ENCODE peak calls at places on chromosome 13, in seven cellular contexts. One of them, this sample, is unnamed.

GRCh38 chr13:30119476-30119875 is 187.9 kb downstream of the KATNAL1 start:
- DNase-seq in bronchial epithelial cell: peak
- DNase-seq in left ventricle myocardium inferior: no peak
- DNase-seq in right lobe of liver: no peak
- DNase-seq in colonic mucosa: no peak
- DNase-seq in mesendoderm: no peak
- DNase-seq in fibroblast of lung: peak
- DNase-seq in this sample: no peak

GRCh38 chr13:83221256-83221655 is 661.0 kb downstream of the SLITRK1 start:
- DNase-seq in fibroblast of lung: peak
- DNase-seq in right lobe of liver: no peak
- DNase-seq in colonic mucosa: no peak
- DNase-seq in left ventricle myocardium inferior: no peak
- DNase-seq in bronchial epithelial cell: no peak
- DNase-seq in mesendoderm: peak
- DNase-seq in this sample: no peak

GRCh38 chr13:68523838-68524424 is 1293.8 kb upstream of the PCDH9 start:
- DNase-seq in bronchial epithelial cell: no peak
- DNase-seq in colonic mucosa: no peak
- DNase-seq in fibroblast of lung: no peak
- DNase-seq in right lobe of liver: no peak
- DNase-seq in left ventricle myocardium inferior: no peak
- DNase-seq in mesendoderm: no peak
- DNase-seq in this sample: no peak

GRCh38 chr13:33480561-33480960 is 195.0 kb upstream of the STARD13 start:
- DNase-seq in colonic mucosa: no peak
- DNase-seq in bronchial epithelial cell: no peak
- DNase-seq in right lobe of liver: no peak
- DNase-seq in left ventricle myocardium inferior: no peak
- DNase-seq in mesendoderm: no peak
- DNase-seq in fibroblast of lung: peak
- DNase-seq in this sample: no peak

GRCh38 chr13:20390526-20391175 is 135.0 kb downstream of the CRYL1 start:
- DNase-seq in mesendoderm: no peak
- DNase-seq in right lobe of liver: no peak
- DNase-seq in bronchial epithelial cell: no peak
- DNase-seq in colonic mucosa: no peak
- DNase-seq in fibroblast of lung: no peak
- DNase-seq in left ventricle myocardium inferior: no peak
- DNase-seq in this sample: no peak

GRCh38 chr13:62931901-62932883 is 1516.5 kb upstream of the PCDH20 start:
- DNase-seq in bronchial epithelial cell: no peak
- DNase-seq in left ventricle myocardium inferior: no peak
- DNase-seq in right lobe of liver: no peak
- DNase-seq in mesendoderm: no peak
- DNase-seq in fibroblast of lung: peak
- DNase-seq in colonic mucosa: no peak
- DNase-seq in this sample: peak

GRCh38 chr13:33441015-33441414 is 155.5 kb upstream of the STARD13 start:
- DNase-seq in mesendoderm: peak
- DNase-seq in colonic mucosa: peak
- DNase-seq in right lobe of liver: no peak
- DNase-seq in left ventricle myocardium inferior: no peak
- DNase-seq in fibroblast of lung: peak
- DNase-seq in bronchial epithelial cell: peak
- DNase-seq in this sample: peak

GRCh38 chr13:67557642-67558241 is 327.6 kb upstream of the PCDH9 start:
- DNase-seq in left ventricle myocardium inferior: no peak
- DNase-seq in mesendoderm: peak
- DNase-seq in bronchial epithelial cell: no peak
- DNase-seq in right lobe of liver: no peak
- DNase-seq in colonic mucosa: no peak
- DNase-seq in fibroblast of lung: peak
- DNase-seq in this sample: no peak

GRCh38 chr13:38395505-38395803 is 45.8 kb downstream of the UFM1 start:
- DNase-seq in right lobe of liver: no peak
- DNase-seq in fibroblast of lung: peak
- DNase-seq in bronchial epithelial cell: peak
- DNase-seq in left ventricle myocardium inferior: no peak
- DNase-seq in colonic mucosa: no peak
- DNase-seq in mesendoderm: peak
- DNase-seq in this sample: no peak

GRCh38 chr13:114019367-114019766 is 45.5 kb upstream of the C13orf46 start:
- DNase-seq in right lobe of liver: no peak
- DNase-seq in mesendoderm: peak
- DNase-seq in bronchial epithelial cell: no peak
- DNase-seq in fibroblast of lung: no peak
- DNase-seq in left ventricle myocardium inferior: no peak
- DNase-seq in colonic mucosa: no peak
- DNase-seq in this sample: no peak

GRCh38 chr13:110023729-110024645 is 237.6 kb upstream of the IRS2 start:
- DNase-seq in right lobe of liver: no peak
- DNase-seq in mesendoderm: no peak
- DNase-seq in bronchial epithelial cell: no peak
- DNase-seq in left ventricle myocardium inferior: peak
- DNase-seq in fibroblast of lung: no peak
- DNase-seq in colonic mucosa: no peak
- DNase-seq in this sample: peak

GRCh38 chr13:74243637-74244526 is 109.7 kb upstream of the KLF12 start:
- DNase-seq in mesendoderm: no peak
- DNase-seq in bronchial epithelial cell: peak
- DNase-seq in fibroblast of lung: peak
- DNase-seq in colonic mucosa: no peak
- DNase-seq in right lobe of liver: no peak
- DNase-seq in left ventricle myocardium inferior: no peak
- DNase-seq in this sample: peak

GRCh38 chr13:51644649-51645048 is 60.4 kb downstream of the WDFY2 start:
- DNase-seq in mesendoderm: peak
- DNase-seq in bronchial epithelial cell: peak
- DNase-seq in left ventricle myocardium inferior: no peak
- DNase-seq in right lobe of liver: no peak
- DNase-seq in fibroblast of lung: peak
- DNase-seq in colonic mucosa: no peak
- DNase-seq in this sample: no peak

GRCh38 chr13:63396746-63397145 is 1981.1 kb upstream of the PCDH20 start:
- DNase-seq in mesendoderm: no peak
- DNase-seq in left ventricle myocardium inferior: no peak
- DNase-seq in fibroblast of lung: no peak
- DNase-seq in colonic mucosa: no peak
- DNase-seq in bronchial epithelial cell: no peak
- DNase-seq in right lobe of liver: no peak
- DNase-seq in this sample: no peak

GRCh38 chr13:20130012-20130411 is 30.8 kb downstream of the GJA3 start:
- DNase-seq in left ventricle myocardium inferior: no peak
- DNase-seq in mesendoderm: no peak
- DNase-seq in right lobe of liver: no peak
- DNase-seq in bronchial epithelial cell: no peak
- DNase-seq in colonic mucosa: no peak
- DNase-seq in fibroblast of lung: no peak
- DNase-seq in this sample: no peak

GRCh38 chr13:89568276-89568675 is 1779.2 kb upstream of the MIR17HG start:
- DNase-seq in colonic mucosa: no peak
- DNase-seq in right lobe of liver: no peak
- DNase-seq in bronchial epithelial cell: peak
- DNase-seq in mesendoderm: no peak
- DNase-seq in fibroblast of lung: peak
- DNase-seq in left ventricle myocardium inferior: no peak
- DNase-seq in this sample: no peak

GRCh38 chr13:79775830-79776229 is 294.9 kb downstream of the NDFIP2 start:
- DNase-seq in right lobe of liver: no peak
- DNase-seq in bronchial epithelial cell: peak
- DNase-seq in fibroblast of lung: peak
- DNase-seq in mesendoderm: peak
- DNase-seq in colonic mucosa: peak
- DNase-seq in left ventricle myocardium inferior: no peak
- DNase-seq in this sample: peak

GRCh38 chr13:114025432-114026127 is 51.7 kb upstream of the C13orf46 start:
- DNase-seq in left ventricle myocardium inferior: no peak
- DNase-seq in right lobe of liver: no peak
- DNase-seq in colonic mucosa: no peak
- DNase-seq in mesendoderm: no peak
- DNase-seq in fibroblast of lung: peak
- DNase-seq in bronchial epithelial cell: no peak
- DNase-seq in this sample: peak

GRCh38 chr13:27293051-27293691 is 22.5 kb downstream of the RASL11A start:
- DNase-seq in right lobe of liver: no peak
- DNase-seq in mesendoderm: no peak
- DNase-seq in fibroblast of lung: no peak
- DNase-seq in colonic mucosa: no peak
- DNase-seq in bronchial epithelial cell: no peak
- DNase-seq in left ventricle myocardium inferior: no peak
- DNase-seq in this sample: no peak
- H3K4me3 ChIP-seq in right lobe of liver: no peak
- H3K4me3 ChIP-seq in mesendoderm: no peak
- H3K4me3 ChIP-seq in fibroblast of lung: no peak
- H3K4me3 ChIP-seq in colonic mucosa: no peak
- H3K4me3 ChIP-seq in bronchial epithelial cell: no peak
- H3K4me3 ChIP-seq in left ventricle myocardium inferior: no peak
- H3K4me3 ChIP-seq in this sample: no peak

DNA sequence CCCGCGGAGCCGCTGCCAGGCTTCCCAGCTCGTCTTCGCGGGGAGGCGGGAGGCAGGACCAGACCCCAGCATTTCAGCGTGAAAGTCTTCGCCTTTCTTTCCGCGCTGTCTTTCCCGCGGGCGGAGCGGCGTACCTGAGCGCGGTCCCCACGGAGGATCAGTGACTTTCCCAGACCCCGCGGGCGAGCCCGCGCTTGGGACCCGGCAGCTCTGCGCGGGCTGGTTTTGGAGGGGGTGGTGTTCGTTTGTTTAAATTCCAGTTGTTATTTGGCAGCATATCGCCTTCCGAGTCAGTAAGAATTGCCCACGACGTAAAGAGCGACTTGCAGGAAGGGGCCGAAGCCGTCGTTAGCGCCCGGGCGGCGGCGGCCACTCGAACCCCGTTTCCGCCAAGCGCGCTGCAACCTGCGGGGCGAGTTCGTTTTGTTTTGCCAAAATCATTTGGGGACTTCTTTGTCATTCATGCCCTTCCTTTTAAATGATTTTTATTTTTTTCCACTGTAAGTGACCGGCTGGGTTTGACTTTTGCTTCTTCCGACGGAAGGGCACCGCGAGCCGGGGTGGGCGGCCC is 76.1 kb downstream of the ZIC5 start:
- DNase-seq in left ventricle myocardium inferior: no peak
- DNase-seq in fibroblast of lung: no peak
- DNase-seq in colonic mucosa: peak
- DNase-seq in mesendoderm: no peak
- DNase-seq in bronchial epithelial cell: no peak
- DNase-seq in right lobe of liver: no peak
- DNase-seq in this sample: no peak
- H3K4me3 ChIP-seq in left ventricle myocardium inferior: peak
- H3K4me3 ChIP-seq in fibroblast of lung: peak
- H3K4me3 ChIP-seq in colonic mucosa: peak
- H3K4me3 ChIP-seq in mesendoderm: peak
- H3K4me3 ChIP-seq in bronchial epithelial cell: no peak
- H3K4me3 ChIP-seq in right lobe of liver: peak
- H3K4me3 ChIP-seq in this sample: peak

GRCh38 chr13:23616228-23616627 is 46.0 kb downstream of the TNFRSF19 start:
- DNase-seq in bronchial epithelial cell: no peak
- DNase-seq in fibroblast of lung: no peak
- DNase-seq in colonic mucosa: no peak
- DNase-seq in right lobe of liver: no peak
- DNase-seq in mesendoderm: no peak
- DNase-seq in left ventricle myocardium inferior: no peak
- DNase-seq in this sample: no peak
- H3K4me3 ChIP-seq in bronchial epithelial cell: no peak
- H3K4me3 ChIP-seq in fibroblast of lung: no peak
- H3K4me3 ChIP-seq in colonic mucosa: no peak
- H3K4me3 ChIP-seq in right lobe of liver: no peak
- H3K4me3 ChIP-seq in mesendoderm: no peak
- H3K4me3 ChIP-seq in left ventricle myocardium inferior: no peak
- H3K4me3 ChIP-seq in this sample: no peak

GRCh38 chr13:95404141-95404882 is 103.1 kb upstream of the ABCC4 start:
- DNase-seq in fibroblast of lung: peak
- DNase-seq in right lobe of liver: peak
- DNase-seq in left ventricle myocardium inferior: peak
- DNase-seq in bronchial epithelial cell: peak
- DNase-seq in colonic mucosa: peak
- DNase-seq in mesendoderm: peak
- DNase-seq in this sample: peak
- H3K4me3 ChIP-seq in fibroblast of lung: peak
- H3K4me3 ChIP-seq in right lobe of liver: no peak
- H3K4me3 ChIP-seq in left ventricle myocardium inferior: peak
- H3K4me3 ChIP-seq in bronchial epithelial cell: peak
- H3K4me3 ChIP-seq in colonic mucosa: peak
- H3K4me3 ChIP-seq in mesendoderm: peak
- H3K4me3 ChIP-seq in this sample: peak

DNA sequence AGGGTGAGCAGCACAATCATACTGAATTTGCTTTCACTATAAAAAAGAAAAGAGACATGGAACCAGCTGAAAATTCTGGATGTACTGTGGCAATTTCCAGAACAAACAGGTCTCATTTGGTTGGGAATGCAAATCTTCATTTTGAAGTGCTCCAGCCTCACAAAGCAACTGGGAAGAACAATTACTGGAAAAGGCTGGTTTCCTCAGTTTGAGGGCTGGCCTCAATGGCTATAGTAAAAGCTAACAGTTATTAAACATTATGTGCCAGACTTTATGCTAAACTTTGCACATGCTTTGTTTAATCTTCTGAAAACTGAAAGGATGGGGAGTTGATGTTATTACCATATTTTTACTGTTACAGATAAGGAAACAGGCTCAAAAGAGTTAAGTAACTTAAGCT is 3.0 kb downstream of the OBI1 start:
- DNase-seq in left ventricle myocardium inferior: no peak
- DNase-seq in right lobe of liver: no peak
- DNase-seq in bronchial epithelial cell: no peak
- DNase-seq in colonic mucosa: no peak
- DNase-seq in mesendoderm: no peak
- DNase-seq in fibroblast of lung: no peak
- DNase-seq in this sample: no peak
- H3K4me3 ChIP-seq in left ventricle myocardium inferior: peak
- H3K4me3 ChIP-seq in right lobe of liver: no peak
- H3K4me3 ChIP-seq in bronchial epithelial cell: no peak
- H3K4me3 ChIP-seq in colonic mucosa: no peak
- H3K4me3 ChIP-seq in mesendoderm: no peak
- H3K4me3 ChIP-seq in fibroblast of lung: no peak
- H3K4me3 ChIP-seq in this sample: no peak

This sample was measured in skeletal muscle cell.